ENCODE peak calls at places on chromosomes 1 and 21, in seven cellular contexts. G is ovary, N is GM12878, B is esophagus muscularis mucosa, Z is suprapubic skin, T is upper lobe of left lung, L is stomach. W is an unnamed sample.

GRCh38 chr1:85290826-85291225 is 14.4 kb upstream of the BCL10 start:
- DNase-seq in G (no peak), N (no peak), B (no peak), Z (no peak), T (no peak), L (no peak), W (no peak)

GRCh38 chr1:185894806-185895205 is 160.6 kb downstream of the HMCN1 start:
- DNase-seq in G (no peak), N (no peak), B (no peak), Z (no peak), T (no peak), L (no peak), W (no peak)

GRCh38 chr1:14332158-14332557 is 266.3 kb upstream of the KAZN start:
- DNase-seq in G (no peak), N (no peak), B (no peak), Z (no peak), T (no peak), L (no peak), W (no peak)

GRCh38 chr1:109197163-109198042 is 16.3 kb upstream of the SARS1 start:
- DNase-seq in G (no peak), N (no peak), B (no peak), Z (no peak), T (peak; percentile 51), L (no peak), W (no peak)

GRCh38 chr21:26153758-26154157 is 16.8 kb downstream of the APP start:
- DNase-seq in G (no peak), N (no peak), B (no peak), Z (no peak), T (no peak), L (no peak), W (no peak)

GRCh38 chr1:109090415-109091195 is at the start of gene TMEM167B:
- DNase-seq in G (peak; percentile 91), N (peak; percentile 78), B (peak; percentile 97), Z (peak; percentile 93), T (peak; percentile 96), L (peak; percentile 92), W (peak; percentile 94)

GRCh38 chr1:50873458-50874187 is 86.4 kb downstream of the FAF1 start:
- DNase-seq in G (no peak), N (peak; percentile 76), B (no peak), Z (no peak), T (peak; percentile 38), L (peak; percentile 70), W (peak; percentile 80)

GRCh38 chr21:31218830-31219608 is 125.0 kb downstream of the TIAM1 start:
- DNase-seq in G (peak; percentile 17), N (no peak), B (peak; percentile 92), Z (peak; percentile 89), T (no peak), L (peak; percentile 44), W (peak; percentile 43)

GRCh38 chr1:113903496-113904291 is 905 bp downstream of the AP4B1 start:
- DNase-seq in G (no peak), N (peak; percentile 31), B (no peak), Z (no peak), T (no peak), L (no peak), W (no peak)

GRCh38 chr1:161730050-161730564 is 8.8 kb downstream of the FCRLB start:
- DNase-seq in G (no peak), N (no peak), B (no peak), Z (no peak), T (no peak), L (no peak), W (no peak)

GRCh38 chr1:36094621-36095061 is 5.9 kb downstream of the ADPRS start:
- DNase-seq in G (no peak), N (no peak), B (no peak), Z (peak; percentile 46), T (no peak), L (no peak), W (no peak)

GRCh38 chr21:42118121-42118795 is 47.1 kb downstream of the UMODL1 start:
- DNase-seq in G (no peak), N (no peak), B (no peak), Z (no peak), T (no peak), L (no peak), W (no peak)

GRCh38 chr21:36708512-36709029 is 9.7 kb downstream of the SIM2 start:
- DNase-seq in G (no peak), N (no peak), B (no peak), Z (no peak), T (peak; percentile 12), L (peak; percentile 24), W (no peak)

DNA sequence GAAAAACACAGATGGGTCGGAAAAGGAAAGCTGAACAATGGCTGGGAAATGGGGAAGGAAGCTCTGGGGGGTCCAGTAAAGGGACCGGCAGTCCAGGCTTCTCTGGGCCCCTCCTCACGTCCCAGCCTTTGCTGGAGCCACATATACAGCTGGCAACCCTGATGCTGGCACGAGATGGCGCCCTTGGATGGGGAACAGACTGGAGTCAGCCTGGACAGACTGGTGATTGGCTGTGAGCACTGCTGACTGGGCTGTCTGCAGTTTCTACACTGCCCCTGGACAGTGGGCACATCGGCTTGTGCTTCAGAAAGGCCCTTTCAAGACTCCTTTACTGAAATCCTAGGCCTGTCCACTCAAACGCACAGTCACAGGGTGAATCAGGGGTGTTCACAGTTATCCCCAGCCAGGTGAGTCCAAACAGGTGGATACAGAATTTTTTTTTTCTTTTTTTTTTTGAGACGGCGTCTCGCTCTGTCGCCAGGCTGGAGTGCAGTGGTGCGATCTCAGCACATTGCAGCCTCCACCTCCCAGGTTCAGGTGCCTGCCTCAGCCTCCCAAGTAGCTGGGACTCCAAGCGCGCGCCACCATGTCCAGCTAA is 31.1 kb upstream of the ZBTB40 start:
- DNase-seq in G (peak; percentile 74), N (no peak), B (no peak), Z (peak; percentile 80), T (peak; percentile 82), L (peak; percentile 88), W (peak; percentile 81)
- TF ChIP-seq POLR2A in G (no peak), N (no peak), B (no peak), Z (no peak), T (no peak), L (no peak), W (no peak)

DNA sequence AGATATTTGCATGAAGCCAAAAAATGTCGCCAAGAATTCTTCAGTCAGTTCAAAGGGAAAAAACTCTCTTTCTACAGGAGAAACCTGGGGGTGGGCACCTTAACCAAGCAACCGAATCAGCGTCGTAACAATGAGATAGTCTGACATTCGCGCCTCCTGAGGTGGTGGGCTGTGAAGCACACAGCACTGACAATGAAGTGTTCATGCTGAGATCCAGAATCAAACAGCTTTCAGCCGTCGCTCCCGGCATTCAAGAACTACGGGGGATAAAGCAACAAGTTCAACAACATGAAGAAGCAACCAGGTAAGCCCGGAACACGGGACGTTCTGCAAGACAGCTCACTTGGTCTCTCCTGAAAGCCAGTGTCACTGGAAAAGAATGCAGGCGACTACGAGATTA is 94.9 kb downstream of the NPHP4 start:
- DNase-seq in G (no peak), N (no peak), B (no peak), Z (no peak), T (no peak), L (no peak), W (no peak)
- H3K36me3 ChIP-seq in G (no peaks in the 10 kb centered on the region), N (no peaks in the 10 kb centered on the region), B (peaks cover 54% of the 10 kb centered on the region), Z (peaks cover 27% of the 10 kb centered on the region), T (peaks cover 18% of the 10 kb centered on the region), L (no peaks in the 10 kb centered on the region), W (no peaks in the 10 kb centered on the region)

DNA sequence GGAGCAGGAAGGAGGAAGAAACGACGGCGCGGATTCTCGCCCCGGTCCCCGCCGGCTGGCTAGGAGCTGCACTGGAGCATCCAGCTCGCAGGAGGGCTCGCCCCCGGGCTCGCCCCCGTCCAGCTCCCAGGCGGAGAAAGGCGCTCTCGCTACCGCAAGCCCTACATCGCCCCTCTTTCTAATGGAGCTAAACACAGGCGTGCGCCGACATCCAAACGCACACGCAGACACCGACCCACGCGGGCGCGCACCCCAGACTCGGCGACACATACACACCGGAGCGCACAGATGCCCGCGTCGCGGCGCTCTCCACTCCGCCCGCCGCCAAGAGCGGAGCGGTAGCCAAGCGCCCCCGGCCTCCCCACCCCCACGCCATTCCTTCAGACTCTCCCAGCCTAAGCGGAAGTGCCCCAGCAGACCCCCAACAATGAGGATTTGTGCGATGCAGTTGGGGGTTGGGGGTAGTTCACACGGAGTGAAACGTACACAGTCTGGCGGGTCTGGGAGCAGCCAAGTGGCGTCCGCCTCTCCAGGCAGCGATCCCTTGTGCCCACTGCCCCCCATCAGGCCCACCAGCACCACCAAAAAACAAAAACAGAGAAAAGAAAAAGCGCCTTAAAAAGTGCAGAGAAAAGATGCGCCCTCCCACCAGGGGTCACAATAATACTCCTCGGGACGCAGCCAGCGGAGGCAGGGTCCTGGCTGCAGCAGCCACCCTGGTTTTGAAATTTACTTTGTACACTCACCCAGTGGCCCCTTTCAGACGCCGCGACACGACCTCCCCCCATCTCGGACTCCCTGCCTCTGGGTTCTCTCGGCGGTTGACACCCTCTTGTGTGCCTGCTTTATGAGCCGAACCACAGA is 1.4 kb downstream of the DAB1 start:
- DNase-seq in G (peak; percentile 17), N (no peak), B (no peak), Z (peak; percentile 54), T (no peak), L (no peak), W (no peak)
- TF ChIP-seq EP300 in G (no peak), N (no peak), B (no peak), Z (no peak), T (no peak), L (no peak), W (no peak)

GRCh38 chr1:100037665-100038400 is 68.0 kb downstream of the SLC35A3 start:
- DNase-seq in G (peak; percentile 90), N (peak; percentile 53), B (peak; percentile 96), Z (peak; percentile 93), T (peak; percentile 95), L (peak; percentile 94), W (peak; percentile 92)
- TF ChIP-seq POLR2A in G (peak; percentile 92), N (peak; percentile 99), B (peak; percentile 81), Z (no peak), T (no peak), L (no peak), W (peak; percentile 95)

GRCh38 chr1:215608646-215609045 is 41.5 kb downstream of the KCTD3 start:
- DNase-seq in G (no peak), N (no peak), B (no peak), Z (no peak), T (no peak), L (no peak), W (no peak)

GRCh38 chr1:215607412-215607811 is 40.3 kb downstream of the KCTD3 start:
- DNase-seq in G (no peak), N (no peak), B (no peak), Z (no peak), T (no peak), L (no peak), W (no peak)

GRCh38 chr1:215606564-215607168 is 39.6 kb downstream of the KCTD3 start:
- DNase-seq in G (no peak), N (no peak), B (no peak), Z (no peak), T (no peak), L (no peak), W (no peak)

GRCh38 chr1:215605011-215605621 is 38.0 kb downstream of the KCTD3 start:
- DNase-seq in G (no peak), N (no peak), B (no peak), Z (no peak), T (no peak), L (no peak), W (no peak)

GRCh38 chr1:215606036-215606435 is 38.9 kb downstream of the KCTD3 start:
- DNase-seq in G (no peak), N (no peak), B (no peak), Z (no peak), T (no peak), L (no peak), W (no peak)
- H3K36me3 ChIP-seq in G (no peaks in the 10 kb centered on the region), N (no peaks in the 10 kb centered on the region), B (peaks cover 51% of the 10 kb centered on the region), Z (peaks cover 28% of the 10 kb centered on the region), T (peaks cover 6% of the 10 kb centered on the region), L (peaks cover 5% of the 10 kb centered on the region), W (no peaks in the 10 kb centered on the region)

GRCh38 chr1:30888391-30888790 is 20.2 kb downstream of the SDC3 start:
- DNase-seq in G (peak; percentile 63), N (no peak), B (no peak), Z (no peak), T (no peak), L (no peak), W (peak; percentile 64)
- TF ChIP-seq EP300 in G (no peak), N (no peak), B (no peak), Z (no peak), T (no peak), L (no peak), W (no peak)